ENCODE peak calls at places on chromosomes 11 and 22, in nine cellular contexts. One of them, this sample, is unnamed.

GRCh38 chr11:29124436-29124835 is 892.4 kb downstream of the KCNA4 start:
- DNase-seq in fibroblast of pulmonary artery: no peak
- DNase-seq in RWPE1: no peak
- DNase-seq in naive thymus-derived CD8-positive, alpha-beta T cell: no peak
- DNase-seq in LoVo: no peak
- DNase-seq in naive thymus-derived CD4-positive, alpha-beta T cell: no peak
- DNase-seq in Caco-2: no peak
- DNase-seq in GM23338: no peak
- DNase-seq in HuH-7.5: no peak
- DNase-seq in this sample: no peak

GRCh38 chr11:130118636-130119387 is 40.8 kb upstream of the ST14 start:
- DNase-seq in fibroblast of pulmonary artery: no peak
- DNase-seq in RWPE1: no peak
- DNase-seq in naive thymus-derived CD8-positive, alpha-beta T cell: peak
- DNase-seq in LoVo: no peak
- DNase-seq in naive thymus-derived CD4-positive, alpha-beta T cell: no peak
- DNase-seq in Caco-2: no peak
- DNase-seq in GM23338: no peak
- DNase-seq in HuH-7.5: no peak
- DNase-seq in this sample: no peak

GRCh38 chr11:20125927-20126326 is 34.3 kb downstream of the DBX1 start:
- DNase-seq in fibroblast of pulmonary artery: peak
- DNase-seq in RWPE1: peak
- DNase-seq in naive thymus-derived CD8-positive, alpha-beta T cell: no peak
- DNase-seq in LoVo: no peak
- DNase-seq in naive thymus-derived CD4-positive, alpha-beta T cell: no peak
- DNase-seq in Caco-2: no peak
- DNase-seq in GM23338: no peak
- DNase-seq in HuH-7.5: no peak
- DNase-seq in this sample: no peak

GRCh38 chr11:19311306-19312030 is 70.7 kb upstream of the E2F8 start:
- DNase-seq in fibroblast of pulmonary artery: peak
- DNase-seq in RWPE1: peak
- DNase-seq in naive thymus-derived CD8-positive, alpha-beta T cell: no peak
- DNase-seq in LoVo: peak
- DNase-seq in naive thymus-derived CD4-positive, alpha-beta T cell: peak
- DNase-seq in Caco-2: peak
- DNase-seq in GM23338: peak
- DNase-seq in HuH-7.5: peak
- DNase-seq in this sample: peak

GRCh38 chr22:25709758-25710157 is 32.2 kb upstream of the MYO18B start:
- DNase-seq in fibroblast of pulmonary artery: no peak
- DNase-seq in RWPE1: no peak
- DNase-seq in naive thymus-derived CD8-positive, alpha-beta T cell: no peak
- DNase-seq in LoVo: no peak
- DNase-seq in naive thymus-derived CD4-positive, alpha-beta T cell: peak
- DNase-seq in Caco-2: no peak
- DNase-seq in GM23338: no peak
- DNase-seq in HuH-7.5: no peak
- DNase-seq in this sample: peak

GRCh38 chr11:63710476-63711217 is 29.3 kb downstream of the RTN3 start:
- DNase-seq in fibroblast of pulmonary artery: peak
- DNase-seq in RWPE1: no peak
- DNase-seq in naive thymus-derived CD8-positive, alpha-beta T cell: no peak
- DNase-seq in LoVo: peak
- DNase-seq in naive thymus-derived CD4-positive, alpha-beta T cell: no peak
- DNase-seq in Caco-2: peak
- DNase-seq in GM23338: no peak
- DNase-seq in HuH-7.5: no peak
- DNase-seq in this sample: no peak

GRCh38 chr11:75656044-75656726 is 12.7 kb downstream of the MAP6 start:
- DNase-seq in fibroblast of pulmonary artery: no peak
- DNase-seq in RWPE1: peak
- DNase-seq in naive thymus-derived CD8-positive, alpha-beta T cell: no peak
- DNase-seq in LoVo: no peak
- DNase-seq in naive thymus-derived CD4-positive, alpha-beta T cell: no peak
- DNase-seq in Caco-2: peak
- DNase-seq in GM23338: no peak
- DNase-seq in HuH-7.5: no peak
- DNase-seq in this sample: no peak

GRCh38 chr11:58444285-58444684 is 2.2 kb upstream of the OR5B12 start:
- DNase-seq in fibroblast of pulmonary artery: no peak
- DNase-seq in RWPE1: no peak
- DNase-seq in naive thymus-derived CD8-positive, alpha-beta T cell: no peak
- DNase-seq in LoVo: no peak
- DNase-seq in naive thymus-derived CD4-positive, alpha-beta T cell: no peak
- DNase-seq in Caco-2: no peak
- DNase-seq in GM23338: no peak
- DNase-seq in HuH-7.5: no peak
- DNase-seq in this sample: no peak

GRCh38 chr11:65742353-65742752 is 21.8 kb upstream of the RNASEH2C start:
- DNase-seq in fibroblast of pulmonary artery: no peak
- DNase-seq in RWPE1: no peak
- DNase-seq in naive thymus-derived CD8-positive, alpha-beta T cell: no peak
- DNase-seq in LoVo: no peak
- DNase-seq in naive thymus-derived CD4-positive, alpha-beta T cell: no peak
- DNase-seq in Caco-2: no peak
- DNase-seq in GM23338: no peak
- DNase-seq in HuH-7.5: no peak
- DNase-seq in this sample: peak

GRCh38 chr22:33126881-33127280 is 68.7 kb upstream of the SYN3 start:
- DNase-seq in fibroblast of pulmonary artery: peak
- DNase-seq in RWPE1: peak
- DNase-seq in naive thymus-derived CD8-positive, alpha-beta T cell: no peak
- DNase-seq in LoVo: no peak
- DNase-seq in naive thymus-derived CD4-positive, alpha-beta T cell: no peak
- DNase-seq in Caco-2: no peak
- DNase-seq in GM23338: peak
- DNase-seq in HuH-7.5: no peak
- DNase-seq in this sample: peak

GRCh38 chr22:44918166-44918924 is 91.5 kb downstream of the PHF21B start:
- DNase-seq in fibroblast of pulmonary artery: no peak
- DNase-seq in RWPE1: no peak
- DNase-seq in naive thymus-derived CD8-positive, alpha-beta T cell: no peak
- DNase-seq in LoVo: no peak
- DNase-seq in naive thymus-derived CD4-positive, alpha-beta T cell: no peak
- DNase-seq in Caco-2: no peak
- DNase-seq in GM23338: no peak
- DNase-seq in HuH-7.5: no peak
- DNase-seq in this sample: no peak

GRCh38 chr11:96200243-96200642 is 142.8 kb downstream of the MAML2 start:
- DNase-seq in fibroblast of pulmonary artery: peak
- DNase-seq in RWPE1: no peak
- DNase-seq in naive thymus-derived CD8-positive, alpha-beta T cell: no peak
- DNase-seq in LoVo: no peak
- DNase-seq in naive thymus-derived CD4-positive, alpha-beta T cell: no peak
- DNase-seq in Caco-2: no peak
- DNase-seq in GM23338: no peak
- DNase-seq in HuH-7.5: no peak
- DNase-seq in this sample: no peak

GRCh38 chr11:22670803-22671202 is 4.4 kb downstream of the GAS2 start:
- DNase-seq in fibroblast of pulmonary artery: peak
- DNase-seq in RWPE1: no peak
- DNase-seq in naive thymus-derived CD8-positive, alpha-beta T cell: no peak
- DNase-seq in LoVo: no peak
- DNase-seq in naive thymus-derived CD4-positive, alpha-beta T cell: no peak
- DNase-seq in Caco-2: no peak
- DNase-seq in GM23338: peak
- DNase-seq in HuH-7.5: no peak
- DNase-seq in this sample: no peak

GRCh38 chr22:22036588-22036987 is 54.0 kb upstream of the TOP3B start:
- DNase-seq in fibroblast of pulmonary artery: no peak
- DNase-seq in RWPE1: no peak
- DNase-seq in naive thymus-derived CD8-positive, alpha-beta T cell: no peak
- DNase-seq in LoVo: no peak
- DNase-seq in naive thymus-derived CD4-positive, alpha-beta T cell: no peak
- DNase-seq in Caco-2: no peak
- DNase-seq in GM23338: no peak
- DNase-seq in HuH-7.5: no peak
- DNase-seq in this sample: no peak

GRCh38 chr11:720642-721346 is 14.8 kb downstream of the EPS8L2 start:
- DNase-seq in fibroblast of pulmonary artery: no peak
- DNase-seq in RWPE1: no peak
- DNase-seq in naive thymus-derived CD8-positive, alpha-beta T cell: peak
- DNase-seq in LoVo: no peak
- DNase-seq in naive thymus-derived CD4-positive, alpha-beta T cell: no peak
- DNase-seq in Caco-2: no peak
- DNase-seq in GM23338: peak
- DNase-seq in HuH-7.5: no peak
- DNase-seq in this sample: no peak

GRCh38 chr22:23837496-23837859 is 1.3 kb downstream of the DERL3 start:
- DNase-seq in fibroblast of pulmonary artery: no peak
- DNase-seq in RWPE1: no peak
- DNase-seq in naive thymus-derived CD8-positive, alpha-beta T cell: no peak
- DNase-seq in LoVo: no peak
- DNase-seq in naive thymus-derived CD4-positive, alpha-beta T cell: no peak
- DNase-seq in Caco-2: no peak
- DNase-seq in GM23338: no peak
- DNase-seq in HuH-7.5: no peak
- DNase-seq in this sample: no peak

GRCh38 chr11:6315811-6316425 is 4.4 kb downstream of the CAVIN3 start:
- DNase-seq in fibroblast of pulmonary artery: peak
- DNase-seq in RWPE1: peak
- DNase-seq in naive thymus-derived CD8-positive, alpha-beta T cell: no peak
- DNase-seq in LoVo: peak
- DNase-seq in naive thymus-derived CD4-positive, alpha-beta T cell: peak
- DNase-seq in Caco-2: peak
- DNase-seq in GM23338: peak
- DNase-seq in HuH-7.5: peak
- DNase-seq in this sample: no peak

GRCh38 chr22:46748948-46749681 is 11.1 kb upstream of the CERK start:
- DNase-seq in fibroblast of pulmonary artery: peak
- DNase-seq in RWPE1: no peak
- DNase-seq in naive thymus-derived CD8-positive, alpha-beta T cell: peak
- DNase-seq in LoVo: no peak
- DNase-seq in naive thymus-derived CD4-positive, alpha-beta T cell: peak
- DNase-seq in Caco-2: no peak
- DNase-seq in GM23338: no peak
- DNase-seq in HuH-7.5: no peak
- DNase-seq in this sample: no peak

GRCh38 chr11:45704133-45704532 is 38.7 kb upstream of the CHST1 start:
- DNase-seq in fibroblast of pulmonary artery: no peak
- DNase-seq in RWPE1: no peak
- DNase-seq in naive thymus-derived CD8-positive, alpha-beta T cell: no peak
- DNase-seq in LoVo: no peak
- DNase-seq in naive thymus-derived CD4-positive, alpha-beta T cell: no peak
- DNase-seq in Caco-2: no peak
- DNase-seq in GM23338: no peak
- DNase-seq in HuH-7.5: no peak
- DNase-seq in this sample: no peak

GRCh38 chr11:34890812-34891211 is 25.4 kb downstream of the APIP start:
- DNase-seq in fibroblast of pulmonary artery: peak
- DNase-seq in RWPE1: peak
- DNase-seq in naive thymus-derived CD8-positive, alpha-beta T cell: no peak
- DNase-seq in LoVo: peak
- DNase-seq in naive thymus-derived CD4-positive, alpha-beta T cell: no peak
- DNase-seq in Caco-2: no peak
- DNase-seq in GM23338: peak
- DNase-seq in HuH-7.5: no peak
- DNase-seq in this sample: peak

GRCh38 chr22:35842954-35843353 is 125.3 kb downstream of the APOL5 start:
- DNase-seq in fibroblast of pulmonary artery: peak
- DNase-seq in RWPE1: peak
- DNase-seq in naive thymus-derived CD8-positive, alpha-beta T cell: no peak
- DNase-seq in LoVo: peak
- DNase-seq in naive thymus-derived CD4-positive, alpha-beta T cell: no peak
- DNase-seq in Caco-2: peak
- DNase-seq in GM23338: peak
- DNase-seq in HuH-7.5: no peak
- DNase-seq in this sample: no peak

GRCh38 chr11:62245271-62245753 is 3.3 kb downstream of the SCGB1D2 start:
- DNase-seq in fibroblast of pulmonary artery: peak
- DNase-seq in RWPE1: peak
- DNase-seq in naive thymus-derived CD8-positive, alpha-beta T cell: no peak
- DNase-seq in LoVo: no peak
- DNase-seq in naive thymus-derived CD4-positive, alpha-beta T cell: peak
- DNase-seq in Caco-2: peak
- DNase-seq in GM23338: peak
- DNase-seq in HuH-7.5: no peak
- DNase-seq in this sample: peak

GRCh38 chr22:42745118-42745517 is 24.4 kb upstream of the A4GALT start:
- DNase-seq in fibroblast of pulmonary artery: peak
- DNase-seq in RWPE1: peak
- DNase-seq in naive thymus-derived CD8-positive, alpha-beta T cell: no peak
- DNase-seq in LoVo: no peak
- DNase-seq in naive thymus-derived CD4-positive, alpha-beta T cell: no peak
- DNase-seq in Caco-2: no peak
- DNase-seq in GM23338: no peak
- DNase-seq in HuH-7.5: peak
- DNase-seq in this sample: no peak

GRCh38 chr11:69472053-69472765 is 9.3 kb upstream of the LINC01488 start:
- DNase-seq in fibroblast of pulmonary artery: no peak
- DNase-seq in RWPE1: no peak
- DNase-seq in naive thymus-derived CD8-positive, alpha-beta T cell: no peak
- DNase-seq in LoVo: no peak
- DNase-seq in naive thymus-derived CD4-positive, alpha-beta T cell: no peak
- DNase-seq in Caco-2: no peak
- DNase-seq in GM23338: no peak
- DNase-seq in HuH-7.5: no peak
- DNase-seq in this sample: no peak

GRCh38 chr22:50027639-50028537 is 15.3 kb upstream of the IL17REL start:
- DNase-seq in fibroblast of pulmonary artery: no peak
- DNase-seq in RWPE1: peak
- DNase-seq in naive thymus-derived CD8-positive, alpha-beta T cell: no peak
- DNase-seq in LoVo: no peak
- DNase-seq in naive thymus-derived CD4-positive, alpha-beta T cell: no peak
- DNase-seq in Caco-2: no peak
- DNase-seq in GM23338: no peak
- DNase-seq in HuH-7.5: no peak
- DNase-seq in this sample: no peak

GRCh38 chr11:46327829-46328228 is 19.4 kb upstream of the DGKZ start:
- DNase-seq in fibroblast of pulmonary artery: no peak
- DNase-seq in RWPE1: no peak
- DNase-seq in naive thymus-derived CD8-positive, alpha-beta T cell: no peak
- DNase-seq in LoVo: no peak
- DNase-seq in naive thymus-derived CD4-positive, alpha-beta T cell: no peak
- DNase-seq in Caco-2: no peak
- DNase-seq in GM23338: no peak
- DNase-seq in HuH-7.5: no peak
- DNase-seq in this sample: no peak

GRCh38 chr22:36660931-36661330 is 42.6 kb downstream of the CACNG2 start:
- DNase-seq in fibroblast of pulmonary artery: no peak
- DNase-seq in RWPE1: no peak
- DNase-seq in naive thymus-derived CD8-positive, alpha-beta T cell: no peak
- DNase-seq in LoVo: no peak
- DNase-seq in naive thymus-derived CD4-positive, alpha-beta T cell: no peak
- DNase-seq in Caco-2: no peak
- DNase-seq in GM23338: no peak
- DNase-seq in HuH-7.5: no peak
- DNase-seq in this sample: no peak

GRCh38 chr22:43850529-43850928 is 11.8 kb downstream of the SULT4A1 start:
- DNase-seq in fibroblast of pulmonary artery: no peak
- DNase-seq in RWPE1: no peak
- DNase-seq in naive thymus-derived CD8-positive, alpha-beta T cell: no peak
- DNase-seq in LoVo: no peak
- DNase-seq in naive thymus-derived CD4-positive, alpha-beta T cell: no peak
- DNase-seq in Caco-2: peak
- DNase-seq in GM23338: no peak
- DNase-seq in HuH-7.5: no peak
- DNase-seq in this sample: no peak

GRCh38 chr11:7639643-7640025 is 33.7 kb downstream of the CYB5R2 start:
- DNase-seq in fibroblast of pulmonary artery: no peak
- DNase-seq in RWPE1: no peak
- DNase-seq in naive thymus-derived CD8-positive, alpha-beta T cell: no peak
- DNase-seq in LoVo: peak
- DNase-seq in naive thymus-derived CD4-positive, alpha-beta T cell: no peak
- DNase-seq in Caco-2: no peak
- DNase-seq in GM23338: no peak
- DNase-seq in HuH-7.5: no peak
- DNase-seq in this sample: no peak

GRCh38 chr11:46242961-46243795 is 34.3 kb upstream of the CREB3L1 start:
- DNase-seq in fibroblast of pulmonary artery: peak
- DNase-seq in RWPE1: peak
- DNase-seq in naive thymus-derived CD8-positive, alpha-beta T cell: peak
- DNase-seq in LoVo: peak
- DNase-seq in naive thymus-derived CD4-positive, alpha-beta T cell: peak
- DNase-seq in Caco-2: peak
- DNase-seq in GM23338: peak
- DNase-seq in HuH-7.5: peak
- DNase-seq in this sample: peak

This sample was measured in LNCaP clone FGC.